ENCODE peak calls at places on chromosomes 3 and 15, in five cellular contexts. M, J, P, I and E are unnamed samples.

GRCh38 chr3:184585545-184585944 is 24.0 kb downstream of the EPHB3 start:
- DNase-seq in I (no peak), M (no peak), P (no peak), J (no peak), E (no peak)

GRCh38 chr15:75170711-75171341 is 30.9 kb upstream of the C15orf39 start:
- DNase-seq in P (no peak), M (no peak), J (no peak), I (no peak), E (peak; percentile 28)

GRCh38 chr3:179510496-179510895 is 52.2 kb upstream of the ACTL6A start:
- DNase-seq in J (no peak), P (no peak), M (no peak), I (no peak), E (no peak)

GRCh38 chr3:111070772-111071256 is 802 bp upstream of the NECTIN3 start:
- DNase-seq in P (no peak), J (no peak), I (peak; percentile 76), M (no peak), E (no peak)

GRCh38 chr3:186985713-186986364 is 55.5 kb downstream of the ST6GAL1 start:
- DNase-seq in M (no peak), I (no peak), J (no peak), P (no peak), E (no peak)

GRCh38 chr3:156772588-156773206 is 53.5 kb upstream of the LEKR1 start:
- DNase-seq in J (no peak), M (no peak), I (peak; percentile 10), P (no peak), E (no peak)

GRCh38 chr3:58214484-58215316 is 3.9 kb upstream of the DNASE1L3 start:
- DNase-seq in I (no peak), P (no peak), M (peak; percentile 51), J (peak; percentile 88), E (no peak)

GRCh38 chr15:49315543-49315942 is 107.5 kb upstream of the FGF7 start:
- DNase-seq in J (no peak), P (no peak), M (no peak), I (no peak), E (no peak)

GRCh38 chr15:77032647-77033416 is 37.9 kb downstream of the PSTPIP1 start:
- DNase-seq in I (no peak), J (peak; percentile 68), M (no peak), P (peak; percentile 32), E (no peak)

GRCh38 chr3:128282392-128283196 is 129.3 kb downstream of the EEFSEC start:
- DNase-seq in P (peak; percentile 84), M (no peak), I (peak; percentile 51), J (peak; percentile 84), E (peak; percentile 72)